ENCODE peak calls at places on chromosomes 2 and 18, in nine cellular contexts. R is HFF-Myc, G is neural progenitor cell, C is upper lobe of right lung, Q is astrocyte of the spinal cord, K is gastrocnemius medialis, E is kidney, U is sigmoid colon, P is lung. J is an unnamed sample.

GRCh38 chr2:45928946-45929345 is 277.5 kb downstream of the PRKCE start:
- DNase-seq in G (no peak), P (no peak), E (no peak), R (no peak), K (no peak), Q (no peak), U (no peak), C (no peak), J (no peak)

GRCh38 chr2:101806123-101806522 is 108.6 kb downstream of the MAP4K4 start:
- DNase-seq in U (no peak), K (no peak), C (no peak), G (no peak), P (no peak), R (no peak), Q (peak; percentile 84), E (no peak), J (peak; percentile 72)

GRCh38 chr2:172038121-172038520 is 38.4 kb downstream of the METAP1D start:
- DNase-seq in P (no peak), E (no peak), U (no peak), K (no peak), C (no peak), R (no peak), Q (no peak), G (no peak), J (no peak)

GRCh38 chr2:97749611-97750010 is 36.2 kb downstream of the ZAP70 start:
- DNase-seq in K (no peak), Q (no peak), P (no peak), G (no peak), R (no peak), C (no peak), U (no peak), E (no peak), J (no peak)

GRCh38 chr18:79410731-79411613 is 15.2 kb downstream of the NFATC1 start:
- DNase-seq in E (peak; percentile 75), C (peak; percentile 63), G (no peak), Q (no peak), R (no peak), U (no peak), K (no peak), P (no peak), J (no peak)

GRCh38 chr2:55048514-55048924 is 1.7 kb downstream of the RTN4 start:
- DNase-seq in U (no peak), C (no peak), E (no peak), P (peak; percentile 36), K (no peak), Q (no peak), G (no peak), R (no peak), J (peak; percentile 48)

GRCh38 chr18:48419268-48420022 is 10.3 kb upstream of the ZBTB7C start:
- DNase-seq in C (no peak), E (no peak), G (no peak), Q (no peak), K (no peak), R (no peak), U (no peak), P (no peak), J (no peak)

GRCh38 chr2:66538291-66538690 is 103.4 kb downstream of the MEIS1 start:
- DNase-seq in E (no peak), G (no peak), R (no peak), C (no peak), Q (no peak), K (no peak), U (no peak), P (no peak), J (no peak)

GRCh38 chr2:54669677-54670484 is 53.6 kb upstream of the EML6 start:
- DNase-seq in K (no peak), E (no peak), R (no peak), G (no peak), C (no peak), U (peak; percentile 84), P (peak; percentile 61), Q (no peak), J (peak; percentile 87)

GRCh38 chr2:202038471-202039277 is 5.0 kb downstream of the FZD7 start:
- DNase-seq in E (no peak), R (no peak), P (no peak), K (peak; percentile 86), U (no peak), C (no peak), Q (peak; percentile 66), G (peak; percentile 48), J (no peak)

GRCh38 chr2:59804662-59805258 is 748.7 kb downstream of the BCL11A start:
- DNase-seq in K (no peak), P (no peak), C (no peak), G (peak; percentile 69), Q (no peak), R (no peak), E (no peak), U (no peak), J (no peak)

GRCh38 chr2:66512626-66513025 is 77.7 kb downstream of the MEIS1 start:
- DNase-seq in R (no peak), G (no peak), C (no peak), K (no peak), U (no peak), E (no peak), P (no peak), Q (no peak), J (peak; percentile 25)

GRCh38 chr2:160703648-160704585 is 210.3 kb upstream of the RBMS1 start:
- DNase-seq in K (no peak), P (no peak), R (no peak), G (peak; percentile 78), C (no peak), U (no peak), Q (no peak), E (no peak), J (peak; percentile 61)

DNA sequence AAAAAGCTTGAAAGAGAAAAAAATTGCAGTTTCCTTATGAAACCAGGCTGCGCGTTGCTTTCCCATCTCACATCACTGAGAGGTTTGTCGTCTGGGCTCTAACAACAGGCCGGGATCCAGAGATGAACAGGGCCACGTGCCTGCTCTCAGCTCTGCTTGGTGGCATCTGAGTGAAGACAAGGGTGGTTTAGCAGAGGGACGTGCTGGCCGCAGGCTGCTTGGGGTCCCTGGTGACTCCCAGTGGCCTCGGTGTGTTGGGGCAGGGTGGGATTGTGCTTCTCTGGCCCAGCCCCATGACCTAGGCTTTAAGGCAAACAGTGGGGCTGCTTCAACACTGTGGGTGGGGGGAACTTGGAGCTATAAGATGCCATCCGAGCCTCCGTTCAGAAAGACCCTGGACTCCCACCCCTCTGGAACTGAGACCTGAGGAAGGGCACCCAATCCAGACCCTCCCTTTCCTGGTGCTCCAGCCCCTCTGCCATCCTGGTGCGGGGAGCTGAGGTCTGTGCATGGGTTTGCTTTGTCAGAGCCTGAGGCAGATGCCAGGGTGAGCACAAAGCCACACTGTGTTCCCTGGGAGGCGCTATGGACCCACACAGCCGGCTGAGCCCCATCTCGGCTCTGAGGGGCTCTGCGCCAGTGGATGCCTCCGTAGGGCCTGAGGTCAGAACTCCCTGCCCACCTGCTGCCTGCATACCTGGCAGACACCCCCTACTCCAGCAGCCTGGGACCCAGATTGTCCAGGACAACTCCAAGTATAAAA is 18.4 kb upstream of the HPCAL1 start:
- DNase-seq in P (no peak), C (peak; percentile 57), Q (no peak), G (no peak), K (no peak), U (peak; percentile 56), R (no peak), E (peak; percentile 35), J (no peak)
- H3K4me3 ChIP-seq in P (no peak overlapping the region), C (no peak overlapping the region), Q (no peak overlapping the region), G (no peak overlapping the region), K (no peak overlapping the region), U (no peak overlapping the region), R (no peak overlapping the region), E (no peak overlapping the region), J (no peak overlapping the region)

GRCh38 chr2:196640031-196640548 is 575 bp downstream of the CCDC150 start:
- DNase-seq in U (no peak), C (no peak), K (no peak), P (no peak), Q (no peak), E (no peak), R (no peak), G (no peak), J (no peak)
- TF ChIP-seq CTCF in U (no peak), C (no peak), K (no peak), P (no peak), Q (no peak), E (no peak), R (no peak), G (no peak), J (no peak)

DNA sequence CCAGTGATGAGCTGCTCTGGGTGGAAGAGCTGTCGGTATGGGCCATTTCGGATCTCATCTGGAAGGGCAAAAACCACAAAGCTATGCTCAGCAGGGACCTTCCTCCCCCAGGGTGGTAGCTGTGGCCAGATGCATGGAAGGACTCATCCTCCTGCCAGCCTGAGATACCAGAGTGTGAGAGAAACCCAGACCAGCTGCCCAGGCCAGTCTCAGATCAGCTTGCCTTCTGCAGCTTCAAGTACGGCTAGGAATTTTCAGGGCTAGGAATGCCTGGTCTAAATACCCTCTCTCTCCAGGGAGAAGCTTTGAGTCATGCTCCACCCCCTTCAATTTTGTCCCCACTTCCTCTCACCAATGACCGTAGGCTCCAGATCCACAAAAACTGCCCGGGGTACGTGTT is 1.4 kb upstream of the TUBA4B start:
- DNase-seq in R (no peak), Q (no peak), P (no peak), K (no peak), U (no peak), E (peak; percentile 22), C (no peak), G (no peak), J (peak; percentile 55)
- H3K4me3 ChIP-seq in R (no peak overlapping the region), Q (no peak overlapping the region), P (no peak overlapping the region), K (peak overlapping the region; percentile 71), U (no peak overlapping the region), E (peak overlapping the region; percentile 12), C (peak overlapping the region; percentile 77), G (no peak overlapping the region), J (no peak overlapping the region)

GRCh38 chr2:68420254-68420910 is 46.7 kb downstream of the FBXO48 start:
- DNase-seq in U (no peak), K (no peak), Q (peak; percentile 19), P (no peak), E (no peak), C (no peak), R (no peak), G (no peak), J (peak; percentile 33)

GRCh38 chr2:68416081-68416675 is 50.9 kb downstream of the FBXO48 start:
- DNase-seq in U (no peak), P (no peak), K (no peak), Q (no peak), R (no peak), E (no peak), C (no peak), G (no peak), J (no peak)

GRCh38 chr2:68417931-68418330 is 49.2 kb downstream of the FBXO48 start:
- DNase-seq in R (no peak), K (no peak), P (no peak), Q (no peak), U (no peak), G (no peak), E (no peak), C (no peak), J (no peak)

GRCh38 chr2:68418419-68418818 is 48.7 kb downstream of the FBXO48 start:
- DNase-seq in C (no peak), K (no peak), P (no peak), R (no peak), E (no peak), G (no peak), U (no peak), Q (no peak), J (no peak)

DNA sequence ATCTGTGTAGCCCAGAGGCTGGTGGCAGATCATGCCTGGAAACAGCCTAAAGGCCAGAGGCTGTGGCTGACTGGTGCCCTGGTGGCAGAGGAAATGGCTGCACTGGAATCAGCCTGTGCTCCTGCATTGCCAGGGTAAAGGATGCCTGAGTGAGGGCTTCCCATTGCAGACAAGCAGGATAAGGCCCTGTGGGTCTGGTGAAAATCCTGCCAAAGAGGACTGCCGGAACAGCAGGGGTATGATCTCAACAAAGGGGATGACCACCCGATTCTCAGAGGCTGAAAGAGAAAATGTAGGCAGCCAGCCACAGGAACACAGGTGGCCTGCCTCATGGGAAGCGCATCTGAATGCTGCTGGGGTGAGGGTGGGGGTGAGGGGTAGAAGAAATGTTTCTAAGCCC is 48.2 kb downstream of the FBXO48 start:
- DNase-seq in R (no peak), E (peak; percentile 32), Q (no peak), K (no peak), P (no peak), C (no peak), G (peak; percentile 26), U (no peak), J (no peak)
- TF ChIP-seq CTCF in R (no peak), E (no peak), Q (no peak), K (no peak), P (no peak), C (no peak), G (no peak), U (no peak), J (no peak)